ENCODE peak calls at places on chromosome 18, in nine cellular contexts. H, I, R, D, L, N, F, Z and C are unnamed samples.

GRCh38 chr18:43870626-43871025 is 593.3 kb upstream of the SYT4 start:
- DNase-seq in F (no peak), L (peak; percentile 33), R (no peak), H (no peak), Z (no peak), I (no peak), D (no peak), N (no peak), C (no peak)

GRCh38 chr18:46222093-46222492 is 117.9 kb downstream of the HAUS1 start:
- DNase-seq in I (no peak), N (no peak), R (no peak), H (no peak), D (no peak), Z (no peak), L (no peak), F (no peak), C (no peak)

GRCh38 chr18:51865538-51865937 is 474.5 kb upstream of the DCC start:
- DNase-seq in D (no peak), L (no peak), F (no peak), N (no peak), Z (no peak), H (no peak), R (no peak), I (no peak), C (no peak)

GRCh38 chr18:32418148-32418547 is 52.5 kb downstream of the GAREM1 start:
- DNase-seq in F (no peak), L (no peak), I (no peak), Z (no peak), R (no peak), D (no peak), H (no peak), N (no peak), C (no peak)

GRCh38 chr18:11119550-11119949 is 29.8 kb downstream of the PIEZO2 start:
- DNase-seq in L (peak; percentile 69), D (no peak), F (no peak), R (no peak), Z (no peak), N (no peak), I (no peak), H (no peak), C (no peak)

GRCh38 chr18:10234912-10235439 is 219.5 kb upstream of the APCDD1 start:
- DNase-seq in F (no peak), L (peak; percentile 91), Z (peak; percentile 62), R (peak; percentile 84), D (peak; percentile 19), H (no peak), N (no peak), I (peak; percentile 86), C (peak; percentile 96)

GRCh38 chr18:13256444-13257305 is 38.1 kb downstream of the LDLRAD4 start:
- DNase-seq in N (no peak), F (no peak), Z (no peak), L (no peak), D (no peak), R (no peak), H (no peak), I (no peak), C (no peak)

GRCh38 chr18:35703043-35703688 is 121.6 kb downstream of the GALNT1 start:
- DNase-seq in F (no peak), H (no peak), I (no peak), N (no peak), Z (no peak), D (peak; percentile 26), R (no peak), L (no peak), C (peak; percentile 24)

GRCh38 chr18:56509656-56510055 is 128.7 kb downstream of the TXNL1 start:
- DNase-seq in I (no peak), N (no peak), L (no peak), F (no peak), D (peak; percentile 34), Z (no peak), R (no peak), H (no peak), C (no peak)

GRCh38 chr18:55786651-55787272 is 198.8 kb upstream of the TCF4 start:
- DNase-seq in L (no peak), F (no peak), I (no peak), R (no peak), D (peak; percentile 46), Z (no peak), H (no peak), N (no peak), C (no peak)

GRCh38 chr18:56637897-56638231 is 528 bp downstream of the TXNL1 start:
- DNase-seq in L (peak; percentile 4), R (no peak), Z (no peak), F (peak; percentile 70), I (no peak), D (no peak), H (no peak), N (no peak), C (no peak)

DNA sequence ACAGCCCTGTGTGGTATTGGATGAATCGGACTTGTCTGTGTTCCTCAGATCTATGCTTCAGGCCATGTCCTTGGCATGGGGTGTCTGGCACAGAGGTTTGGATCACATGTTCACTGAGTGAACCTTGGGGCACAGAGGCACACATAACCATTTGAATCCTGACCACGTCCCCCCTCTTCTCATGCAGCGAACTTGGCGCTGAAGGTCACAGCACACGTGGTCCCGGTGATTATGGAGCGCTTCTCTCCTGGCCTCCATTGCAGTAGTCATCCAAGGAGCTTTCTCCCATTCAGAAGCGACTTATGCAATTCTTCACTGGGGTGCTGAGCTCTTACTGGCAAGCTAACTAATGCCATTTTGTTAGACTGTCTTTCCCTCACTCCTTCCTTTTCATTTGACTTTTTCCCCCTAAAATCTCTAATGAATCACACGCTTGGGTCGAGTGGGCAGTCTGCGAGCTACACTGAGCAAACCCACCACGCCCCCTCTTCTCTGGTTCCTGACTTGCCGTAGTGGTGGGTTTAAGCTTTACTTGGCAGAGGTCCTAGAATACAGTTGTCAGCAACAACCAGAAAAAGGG is 59.4 kb downstream of the KCNG2 start:
- DNase-seq in H (no peak), R (peak; percentile 70), D (peak; percentile 17), Z (no peak), F (peak; percentile 34), L (peak; percentile 83), I (no peak), N (peak; percentile 36), C (peak; percentile 31)
- H3K4me3 ChIP-seq in H (no peak overlapping the region), R (no peak overlapping the region), D (no peak overlapping the region), Z (no peak overlapping the region), F (no peak overlapping the region), L (no peak overlapping the region), I (no peak overlapping the region), N (no peak overlapping the region), C (no peak overlapping the region)

GRCh38 chr18:59094569-59094968 is 45.1 kb upstream of the SEC11C start:
- DNase-seq in L (no peak), F (no peak), R (no peak), H (peak; percentile 38), D (no peak), I (no peak), N (no peak), Z (no peak), C (no peak)

GRCh38 chr18:59101830-59102414 is 37.8 kb upstream of the SEC11C start:
- DNase-seq in I (no peak), F (no peak), H (no peak), D (no peak), Z (no peak), L (no peak), N (no peak), R (no peak), C (no peak)

GRCh38 chr18:59093668-59094067 is 46.0 kb upstream of the SEC11C start:
- DNase-seq in D (no peak), F (no peak), H (peak; percentile 71), Z (no peak), L (no peak), N (no peak), I (no peak), R (no peak), C (no peak)

GRCh38 chr18:59091204-59091603 is 48.5 kb upstream of the SEC11C start:
- DNase-seq in D (no peak), L (no peak), F (no peak), H (no peak), R (no peak), N (no peak), I (no peak), Z (no peak), C (no peak)

GRCh38 chr18:59096098-59096779 is 43.4 kb upstream of the SEC11C start:
- DNase-seq in I (no peak), F (no peak), N (no peak), R (no peak), L (no peak), D (no peak), Z (no peak), H (no peak), C (no peak)
- TF ChIP-seq CTCF in I (no peak), F (no peak), N (no peak), R (no peak), L (no peak), D (no peak), Z (no peak), H (no peak), C (no peak)

DNA sequence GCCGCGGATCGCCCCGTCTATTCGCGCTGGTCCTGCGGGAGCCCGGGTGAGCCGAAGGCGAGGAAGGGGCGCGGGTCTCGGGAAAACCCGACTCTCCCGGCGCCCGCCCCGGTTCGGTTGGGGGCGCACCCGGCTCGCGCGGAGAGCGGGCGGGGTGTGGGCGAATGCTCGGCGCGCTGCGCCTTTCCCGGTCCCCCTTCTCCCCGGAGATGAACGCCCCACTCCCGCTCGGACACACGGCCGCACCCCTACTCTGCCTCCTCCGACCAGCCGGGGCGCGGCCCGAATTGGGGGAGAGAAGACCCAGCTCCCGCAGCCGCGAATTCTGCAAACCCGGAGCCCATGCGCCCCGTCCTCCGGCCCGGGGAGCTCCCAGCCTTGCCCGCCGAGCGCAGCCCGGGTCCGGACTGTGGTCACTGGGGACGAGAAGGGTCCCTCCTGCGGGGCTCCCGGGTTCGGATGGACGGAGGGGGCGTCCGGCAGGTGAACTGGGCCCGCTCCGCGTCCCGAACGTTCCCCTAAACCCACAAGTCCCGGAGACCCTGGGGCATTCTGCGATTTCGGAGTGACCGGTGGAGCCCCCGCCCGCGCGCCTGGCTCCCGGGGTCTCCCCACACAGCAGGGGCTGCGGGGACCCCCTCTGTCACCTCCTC is 734 bp downstream of the KCNG2 start:
- DNase-seq in F (no peak), L (peak; percentile 15), N (peak; percentile 48), D (no peak), R (no peak), H (no peak), Z (no peak), I (no peak), C (no peak)
- H3K4me3 ChIP-seq in F (peak overlapping the region; percentile 11), L (peak overlapping the region; percentile 33), N (peak overlapping the region; percentile 58), D (no peak overlapping the region), R (peak overlapping the region; percentile 1), H (no peak overlapping the region), Z (peak overlapping the region; percentile 7), I (no peak overlapping the region), C (no peak overlapping the region)

GRCh38 chr18:49768051-49768391 is 45.3 kb downstream of the ACAA2 start:
- DNase-seq in F (no peak), R (peak; percentile 68), I (no peak), L (peak; percentile 85), D (peak; percentile 80), H (peak; percentile 41), N (peak; percentile 61), Z (peak; percentile 38), C (peak; percentile 54)
- TF ChIP-seq CTCF in F (no peak), R (peak; percentile 67), I (peak; percentile 82), L (peak; percentile 89), D (peak; percentile 91), H (peak; percentile 26), N (peak; percentile 48), Z (peak; percentile 29), C (peak; percentile 80)